ENCODE peak calls at places on chromosome 5, in seven cellular contexts. W, Y, E, Z, R, O and C are unnamed samples.

GRCh38 chr5:93960044-93960443 is 218.6 kb upstream of the POU5F2 start:
- DNase-seq in W (no peak), Y (no peak), E (no peak), Z (no peak), R (no peak), O (no peak), C (no peak)

GRCh38 chr5:81739283-81739682 is 11.6 kb downstream of the SSBP2 start:
- DNase-seq in W (peak), Y (no peak), E (no peak), Z (no peak), R (no peak), O (no peak), C (no peak)

GRCh38 chr5:73735032-73735734 is 109.2 kb downstream of the ARHGEF28 start:
- DNase-seq in W (peak), Y (peak), E (no peak), Z (no peak), R (no peak), O (no peak), C (no peak)

GRCh38 chr5:123113136-123113535 is 24.1 kb downstream of the PRDM6 start:
- DNase-seq in W (peak), Y (no peak), E (no peak), Z (no peak), R (no peak), O (no peak), C (no peak)

GRCh38 chr5:149990518-149991376 is 9.7 kb downstream of the TIGD6 start:
- DNase-seq in W (peak), Y (peak), E (peak), Z (peak), R (peak), O (peak), C (peak)

GRCh38 chr5:123157797-123158528 is 68.9 kb downstream of the PRDM6 start:
- DNase-seq in W (peak), Y (peak), E (peak), Z (peak), R (no peak), O (no peak), C (no peak)

GRCh38 chr5:6505415-6505763 is 56.7 kb downstream of the UBE2QL1 start:
- DNase-seq in W (no peak), Y (no peak), E (no peak), Z (no peak), R (no peak), O (no peak), C (no peak)

GRCh38 chr5:1826235-1826980 is 25.2 kb downstream of the NDUFS6 start:
- DNase-seq in W (no peak), Y (no peak), E (no peak), Z (no peak), R (no peak), O (no peak), C (no peak)

GRCh38 chr5:65880673-65881072 is 45.7 kb upstream of the ERBIN start:
- DNase-seq in W (no peak), Y (peak), E (no peak), Z (peak), R (no peak), O (no peak), C (peak)

GRCh38 chr5:177389368-177390169 is 5.3 kb downstream of the SLC34A1 start:
- DNase-seq in W (peak), Y (peak), E (peak), Z (no peak), R (peak), O (no peak), C (peak)

GRCh38 chr5:76849767-76850291 is at the start of gene S100Z:
- DNase-seq in W (no peak), Y (no peak), E (no peak), Z (no peak), R (peak), O (peak), C (no peak)

GRCh38 chr5:167743685-167744084 is 547.8 kb upstream of the WWC1 start:
- DNase-seq in W (peak), Y (peak), E (peak), Z (peak), R (no peak), O (no peak), C (no peak)

GRCh38 chr5:172038167-172038566 is 31.7 kb upstream of the FBXW11 start:
- DNase-seq in W (no peak), Y (no peak), E (no peak), Z (no peak), R (no peak), O (no peak), C (no peak)

GRCh38 chr5:82754759-82755158 is 322.4 kb downstream of the TMEM167A start:
- DNase-seq in W (no peak), Y (no peak), E (no peak), Z (no peak), R (no peak), O (no peak), C (no peak)

GRCh38 chr5:149785341-149785740 is 55.2 kb downstream of the PPARGC1B start:
- DNase-seq in W (no peak), Y (no peak), E (no peak), Z (no peak), R (no peak), O (no peak), C (no peak)